ENCODE peak calls at places on chromosomes 1 and 21, in nine cellular contexts. F is neural progenitor cell, W is HCT116, C is MM.1S, P is GM23338, G is PC-3, B is OCI-LY7, Q is hepatocyte, Z is SK-N-SH. V is an unnamed sample.

GRCh38 chr1:234125283-234125682 is 220.8 kb downstream of the SLC35F3 start:
- DNase-seq in W (no peak), G (peak), Z (peak), B (peak), Q (peak), P (peak), F (peak), C (peak), V (peak)

GRCh38 chr1:157961805-157962762 is 31.4 kb upstream of the KIRREL1 start:
- DNase-seq in W (no peak), B (no peak), G (peak), Z (no peak), P (peak), F (no peak), C (peak), Q (peak), V (peak)

GRCh38 chr1:225877570-225877969 is 4.6 kb downstream of the TMEM63A start:
- DNase-seq in F (peak), Q (peak), B (peak), W (no peak), G (peak), Z (peak), P (peak), C (peak), V (peak)

GRCh38 chr1:3250624-3251023 is 181.6 kb downstream of the PRDM16 start:
- DNase-seq in P (no peak), B (no peak), C (no peak), W (no peak), Q (no peak), Z (no peak), F (no peak), G (no peak), V (no peak)

GRCh38 chr1:41621256-41621655 is 136.8 kb upstream of the EDN2 start:
- DNase-seq in F (no peak), Z (no peak), C (no peak), P (no peak), W (no peak), B (no peak), Q (no peak), G (no peak), V (no peak)

GRCh38 chr1:14704846-14705245 is 106.4 kb downstream of the KAZN start:
- DNase-seq in P (no peak), F (no peak), Q (no peak), C (peak), Z (no peak), W (no peak), G (peak), B (no peak), V (no peak)

GRCh38 chr1:79982218-79982617 is 975.7 kb upstream of the ADGRL4 start:
- DNase-seq in G (no peak), B (no peak), Q (peak), C (peak), P (no peak), F (no peak), Z (no peak), W (no peak), V (peak)

GRCh38 chr1:80639777-80640533 is 1160.8 kb upstream of the ADGRL2 start:
- DNase-seq in G (no peak), Z (no peak), F (no peak), W (no peak), C (peak), B (peak), Q (no peak), P (no peak), V (no peak)

GRCh38 chr1:18299441-18300338 is 181.0 kb upstream of the KLHDC7A start:
- DNase-seq in B (peak), G (peak), Z (peak), F (peak), Q (peak), P (peak), W (peak), C (no peak), V (peak)

GRCh38 chr1:230396966-230397365 is 29.2 kb downstream of the PGBD5 start:
- DNase-seq in P (no peak), Q (no peak), C (no peak), Z (no peak), W (no peak), B (no peak), F (no peak), G (no peak), V (no peak)

DNA sequence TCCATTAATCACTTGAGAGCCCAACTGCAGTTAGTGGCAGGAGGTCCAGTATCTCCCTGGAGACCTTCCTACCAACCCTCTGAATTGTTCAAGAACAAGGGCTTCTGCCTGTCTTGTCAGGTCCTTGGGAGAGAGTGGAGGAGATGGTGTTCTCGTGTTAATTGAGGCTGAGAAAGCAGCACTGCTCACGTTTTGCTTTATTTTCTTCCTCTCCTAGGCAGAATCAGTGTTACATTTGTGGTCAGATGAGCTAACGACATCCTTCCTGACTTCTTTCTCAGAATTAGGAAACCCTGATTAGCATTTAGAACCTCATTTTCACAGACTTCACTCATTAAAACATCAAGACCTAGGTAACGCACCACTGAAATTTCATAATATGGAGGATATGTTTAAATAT is 26.4 kb upstream of the LRIG2 start:
- DNase-seq in W (no peak), B (no peak), G (no peak), Z (no peak), F (no peak), Q (no peak), C (no peak), P (no peak), V (no peak)
- H2AFZ ChIP-seq in W (no peak), B (no peak), G (no peak), Z (no peak), F (no peak), Q (no peak), C (no peak), P (peak), V (no peak)

GRCh38 chr1:19430121-19431068 is 54.9 kb downstream of the CAPZB start:
- DNase-seq in P (no peak), W (peak), F (no peak), G (peak), C (no peak), B (peak), Z (no peak), Q (peak), V (peak)

GRCh38 chr1:19426294-19427086 is 58.8 kb downstream of the CAPZB start:
- DNase-seq in Z (no peak), C (no peak), G (no peak), W (no peak), B (no peak), F (no peak), Q (no peak), P (no peak), V (peak)

GRCh38 chr1:19432943-19433609 is 52.3 kb downstream of the CAPZB start:
- DNase-seq in W (no peak), Z (no peak), B (no peak), G (no peak), C (no peak), F (no peak), Q (peak), P (no peak), V (peak)

GRCh38 chr1:19427087-19427781 is 58.1 kb downstream of the CAPZB start:
- DNase-seq in Z (no peak), F (no peak), Q (peak), W (no peak), P (no peak), G (no peak), C (no peak), B (no peak), V (peak)

GRCh38 chr1:19429611-19430010 is 55.7 kb downstream of the CAPZB start:
- DNase-seq in F (peak), Z (no peak), P (no peak), B (no peak), C (no peak), W (no peak), Q (no peak), G (no peak), V (peak)
- TF ChIP-seq EZH2phosphoT487 in F (no peak), Z (no peak), P (no peak), B (no peak), C (no peak), W (no peak), Q (no peak), G (no peak), V (no peak)

GRCh38 chr1:27763358-27763757 is 9.7 kb upstream of the STX12 start:
- DNase-seq in G (no peak), W (no peak), B (no peak), P (no peak), F (no peak), Z (no peak), C (no peak), Q (no peak), V (no peak)
- H2AFZ ChIP-seq in G (no peak), W (no peak), B (no peak), P (no peak), F (no peak), Z (no peak), C (no peak), Q (no peak), V (no peak)

GRCh38 chr1:50707824-50708223 is 252.2 kb downstream of the FAF1 start:
- DNase-seq in B (no peak), W (no peak), G (no peak), Z (no peak), P (no peak), Q (no peak), F (no peak), C (no peak), V (no peak)
- TF ChIP-seq EZH2phosphoT487 in B (no peak), W (no peak), G (no peak), Z (no peak), P (no peak), Q (no peak), F (no peak), C (no peak), V (no peak)

GRCh38 chr21:34360488-34361241 is 3.1 kb upstream of the KCNE2 start:
- DNase-seq in C (no peak), B (peak), Q (no peak), Z (no peak), P (no peak), G (peak), W (no peak), F (no peak), V (no peak)

GRCh38 chr21:34363733-34364132 is at the start of gene KCNE2:
- DNase-seq in C (no peak), F (no peak), Z (no peak), Q (no peak), W (no peak), P (no peak), G (no peak), B (no peak), V (no peak)

GRCh38 chr21:34364921-34365320 is 1.1 kb downstream of the KCNE2 start:
- DNase-seq in G (no peak), Z (no peak), B (no peak), P (no peak), W (no peak), F (no peak), C (no peak), Q (no peak), V (no peak)

GRCh38 chr21:34362670-34363069 is 1.1 kb upstream of the KCNE2 start:
- DNase-seq in B (no peak), P (no peak), W (no peak), Q (no peak), G (no peak), C (no peak), Z (no peak), F (no peak), V (no peak)

GRCh38 chr21:34362136-34362444 is 1.7 kb upstream of the KCNE2 start:
- DNase-seq in W (no peak), F (no peak), G (no peak), P (no peak), Z (no peak), C (no peak), B (no peak), Q (no peak), V (no peak)
- H2AFZ ChIP-seq in W (peak), F (no peak), G (peak), P (peak), Z (peak), C (peak), B (peak), Q (peak), V (peak)

GRCh38 chr1:25609921-25610320 is 6.7 kb upstream of the MAN1C1 start:
- DNase-seq in Q (peak), G (no peak), Z (peak), F (peak), P (peak), W (no peak), B (no peak), C (no peak), V (peak)

GRCh38 chr1:25611843-25612242 is 4.7 kb upstream of the MAN1C1 start:
- DNase-seq in W (no peak), C (no peak), F (no peak), P (no peak), Z (peak), Q (no peak), B (no peak), G (no peak), V (no peak)

GRCh38 chr1:25610822-25611630 is 5.6 kb upstream of the MAN1C1 start:
- DNase-seq in Z (peak), P (no peak), W (peak), G (peak), Q (no peak), F (no peak), C (no peak), B (peak), V (peak)

GRCh38 chr1:25607123-25607522 is 9.5 kb upstream of the MAN1C1 start:
- DNase-seq in B (no peak), G (no peak), Q (no peak), C (no peak), P (no peak), F (no peak), Z (no peak), W (no peak), V (no peak)

DNA sequence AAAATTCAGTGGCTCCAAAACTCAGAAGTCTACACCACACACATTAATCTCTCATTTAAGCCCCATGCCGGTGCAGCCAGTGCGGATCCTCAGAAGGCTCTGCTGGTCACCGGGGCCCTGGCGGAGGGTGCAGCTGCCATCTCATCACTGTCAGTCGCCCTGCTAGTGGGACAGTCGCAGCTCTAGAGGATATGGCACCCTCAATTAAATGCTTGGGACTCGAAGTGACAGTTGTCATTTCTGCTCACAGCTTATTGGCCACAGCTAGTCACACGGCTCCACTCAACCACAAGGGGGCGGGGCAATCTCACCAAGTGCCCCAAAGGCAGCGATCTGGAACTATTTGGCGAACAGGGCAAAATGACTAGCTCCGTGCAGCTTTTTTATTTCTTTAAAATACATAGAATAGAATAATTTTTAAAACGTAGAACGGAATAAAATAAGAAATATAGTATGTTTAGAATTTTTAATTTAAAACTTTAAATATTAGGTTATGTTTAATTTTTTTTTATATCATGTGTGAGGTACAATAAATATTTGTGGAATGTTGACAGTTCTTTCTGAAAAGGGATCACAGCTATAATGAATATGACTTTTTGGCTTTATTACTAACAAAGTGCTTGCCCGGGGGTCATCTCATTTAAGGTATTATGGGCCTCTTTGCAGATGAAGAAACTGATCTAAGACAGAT is 8.0 kb upstream of the MAN1C1 start:
- DNase-seq in F (peak), G (peak), W (peak), B (peak), Z (peak), Q (peak), C (peak), P (peak), V (peak)
- TF ChIP-seq EZH2phosphoT487 in F (no peak), G (no peak), W (no peak), B (no peak), Z (no peak), Q (no peak), C (no peak), P (no peak), V (no peak)

GRCh38 chr21:38853421-38853919 is 47.7 kb downstream of the ETS2 start:
- DNase-seq in W (peak), Q (peak), G (peak), F (no peak), C (no peak), B (peak), P (no peak), Z (no peak), V (peak)
- H2AFZ ChIP-seq in W (no peak), Q (no peak), G (no peak), F (no peak), C (no peak), B (peak), P (no peak), Z (no peak), V (no peak)

GRCh38 chr1:172851871-172852270 is 193.0 kb downstream of the FASLG start:
- DNase-seq in Q (no peak), Z (no peak), F (no peak), C (no peak), W (no peak), G (no peak), B (no peak), P (no peak), V (no peak)
- TF ChIP-seq EZH2phosphoT487 in Q (no peak), Z (no peak), F (no peak), C (no peak), W (no peak), G (no peak), B (no peak), P (no peak), V (no peak)

DNA sequence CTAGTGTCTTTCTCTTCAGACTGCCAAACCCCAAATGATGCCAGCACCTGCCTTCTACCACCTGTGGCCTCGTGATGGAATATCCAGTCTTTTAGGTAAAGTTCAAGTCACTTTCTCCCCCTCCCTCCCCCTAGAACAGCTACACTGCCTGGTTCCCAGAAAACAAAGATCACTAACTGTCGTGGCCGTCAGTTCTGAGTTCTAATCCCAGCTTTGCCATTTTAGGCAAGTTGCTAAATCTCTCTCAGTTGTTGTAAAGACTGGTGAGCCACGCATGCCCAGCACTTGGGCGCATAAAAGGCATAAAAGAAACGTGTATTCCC is 648 bp upstream of the TRAPPC3 start:
- DNase-seq in B (no peak), P (no peak), G (no peak), Q (no peak), Z (no peak), C (no peak), W (no peak), F (no peak), V (no peak)
- H2AFZ ChIP-seq in B (peak), P (peak), G (no peak), Q (no peak), Z (no peak), C (peak), W (peak), F (no peak), V (peak)